ENCODE peak calls at places on chromosome 1, in five cellular contexts. F is dermis microvascular lymphatic vessel endothelial cell, M is HuH-7.5, N is HFFc6, V is T-cell. A is an unnamed sample.

GRCh38 chr1:28933918-28934317 is 19.5 kb downstream of the EPB41 start:
- DNase-seq in F (no peak), M (no peak), N (no peak), V (no peak), A (no peak)

GRCh38 chr1:111406325-111406768 is 21.2 kb downstream of the OVGP1 start:
- DNase-seq in F (peak; percentile 91), M (no peak), N (no peak), V (peak; percentile 32), A (peak; percentile 70)

GRCh38 chr1:93738926-93739325 is 57.3 kb upstream of the BCAR3 start:
- DNase-seq in F (no peak), M (no peak), N (no peak), V (no peak), A (no peak)

GRCh38 chr1:153805042-153805745 is 30.0 kb downstream of the SLC27A3 start:
- DNase-seq in F (peak; percentile 21), M (no peak), N (peak; percentile 91), V (peak; percentile 74), A (peak; percentile 83)

GRCh38 chr1:212518188-212518951 is 85.7 kb downstream of the NENF start:
- DNase-seq in F (no peak), M (peak; percentile 86), N (peak; percentile 70), V (no peak), A (no peak)

GRCh38 chr1:234710936-234711335 is 101.0 kb upstream of the IRF2BP2 start:
- DNase-seq in F (no peak), M (no peak), N (no peak), V (no peak), A (no peak)

GRCh38 chr1:231153726-231154125 is 8.1 kb upstream of the TRIM67 start:
- DNase-seq in F (no peak), M (no peak), N (no peak), V (no peak), A (no peak)

GRCh38 chr1:246837418-246838117 is 94.2 kb downstream of the AHCTF1 start:
- DNase-seq in F (no peak), M (no peak), N (no peak), V (no peak), A (no peak)

GRCh38 chr1:56496861-56497772 is 82.2 kb downstream of the PLPP3 start:
- DNase-seq in F (peak; percentile 36), M (no peak), N (no peak), V (no peak), A (no peak)

GRCh38 chr1:49102752-49103151 is 326.1 kb upstream of the BEND5 start:
- DNase-seq in F (no peak), M (no peak), N (no peak), V (no peak), A (no peak)

GRCh38 chr1:50425376-50426107 is 2.3 kb upstream of the DMRTA2 start:
- DNase-seq in F (no peak), M (peak; percentile 59), N (peak; percentile 8), V (no peak), A (no peak)

GRCh38 chr1:176987016-176987415 is 177.5 kb downstream of the ASTN1 start:
- DNase-seq in F (no peak), M (no peak), N (no peak), V (no peak), A (no peak)